ENCODE peak calls at places on chromosomes 12 and 14, in seven cellular contexts. T is breast epithelium, R is HCT116, M is transverse colon, D is suprapubic skin, U is stomach, S is K562. L is an unnamed sample. For H3K9me3, the result is how much of the 10 kb centered on the place peaks cover.

GRCh38 chr12:7137868-7138267 is 7.7 kb downstream of the CLSTN3 start:
- DNase-seq in D (no peak), S (no peak), T (no peak), R (no peak), U (no peak), M (no peak), L (no peak)

GRCh38 chr14:24298892-24299254 is 707 bp downstream of the DHRS1 start:
- DNase-seq in D (no peak), U (no peak), M (no peak), R (peak), T (no peak), S (peak), L (no peak)

GRCh38 chr12:130945793-130946492 is 7.8 kb upstream of the ADGRD1 start:
- DNase-seq in U (no peak), S (no peak), M (no peak), R (no peak), D (no peak), T (no peak), L (no peak)

GRCh38 chr12:53338916-53339315 is 2.8 kb upstream of the SP7 start:
- DNase-seq in R (no peak), D (no peak), S (no peak), T (no peak), U (no peak), M (no peak), L (no peak)

GRCh38 chr14:74739293-74740030 is 23.7 kb upstream of the YLPM1 start:
- DNase-seq in T (no peak), M (no peak), U (no peak), R (no peak), D (no peak), S (no peak), L (no peak)

GRCh38 chr14:54567224-54567633 is 301 bp downstream of the SAMD4A start:
- DNase-seq in S (peak), U (peak), D (peak), M (peak), R (no peak), T (no peak), L (no peak)

GRCh38 chr14:52693004-52693403 is 2.4 kb downstream of the ERO1A start:
- DNase-seq in S (no peak), T (no peak), M (no peak), U (no peak), D (no peak), R (no peak), L (no peak)

GRCh38 chr12:100987552-100988277 is 193.1 kb downstream of the ANO4 start:
- DNase-seq in S (peak), U (no peak), D (no peak), T (no peak), M (no peak), R (peak), L (no peak)

GRCh38 chr12:24256636-24257150 is 307.2 kb upstream of the SOX5 start:
- DNase-seq in R (no peak), U (no peak), D (no peak), T (no peak), M (no peak), S (no peak), L (no peak)

GRCh38 chr12:75709474-75709873 is 198.1 kb upstream of the KRR1 start:
- DNase-seq in D (no peak), U (no peak), R (no peak), M (no peak), T (no peak), S (no peak), L (no peak)

GRCh38 chr14:66403183-66403582 is 83.0 kb upstream of the CCDC196 start:
- DNase-seq in S (no peak), D (no peak), R (no peak), T (no peak), U (no peak), M (no peak), L (no peak)

GRCh38 chr12:26512213-26512612 is 316.8 kb downstream of the SSPN start:
- DNase-seq in U (no peak), M (no peak), T (no peak), S (no peak), D (no peak), R (no peak), L (no peak)

GRCh38 chr12:127515941-127516340 is 751.0 kb upstream of the TMEM132C start:
- DNase-seq in T (no peak), R (no peak), U (no peak), D (no peak), M (no peak), S (no peak), L (no peak)

GRCh38 chr14:62162998-62163589 is 400.9 kb downstream of the SNAPC1 start:
- DNase-seq in S (peak), M (no peak), D (no peak), T (no peak), R (peak), U (no peak), L (no peak)

GRCh38 chr14:24430682-24431568 is 1.2 kb downstream of the KHNYN start:
- DNase-seq in S (peak), U (peak), M (no peak), R (no peak), D (peak), T (no peak), L (no peak)

GRCh38 chr12:67698711-67699603 is 50.4 kb downstream of the DYRK2 start:
- DNase-seq in S (no peak), U (no peak), M (no peak), T (no peak), R (no peak), D (no peak), L (peak)

GRCh38 chr12:54232790-54233189 is 44.0 kb upstream of the SMUG1 start:
- DNase-seq in S (no peak), R (no peak), T (no peak), U (no peak), D (no peak), M (no peak), L (no peak)

GRCh38 chr12:110501378-110501721 is 561 bp downstream of the VPS29 start:
- DNase-seq in U (peak), S (no peak), M (no peak), T (no peak), D (no peak), R (no peak), L (no peak)

GRCh38 chr14:86237733-86238132 is 707.8 kb downstream of the FLRT2 start:
- DNase-seq in R (no peak), S (no peak), D (no peak), U (no peak), M (no peak), T (no peak), L (no peak)

GRCh38 chr12:95114766-95115450 is 41.5 kb upstream of the NR2C1 start:
- DNase-seq in U (no peak), D (no peak), M (no peak), T (no peak), R (no peak), S (no peak), L (no peak)

GRCh38 chr12:18222699-18223098 is 38.6 kb upstream of the PIK3C2G start:
- DNase-seq in M (no peak), U (no peak), S (no peak), R (no peak), T (no peak), D (no peak), L (no peak)

GRCh38 chr14:59870277-59871165 is at the start of gene RTN1:
- DNase-seq in T (peak), S (peak), D (no peak), M (peak), R (no peak), U (peak), L (no peak)

GRCh38 chr12:79358716-79359341 is 331.9 kb downstream of the PAWR start:
- DNase-seq in T (no peak), R (no peak), D (no peak), S (no peak), M (no peak), U (no peak), L (no peak)

GRCh38 chr12:29208935-29209701 is 60.0 kb downstream of the FAR2 start:
- DNase-seq in U (no peak), M (no peak), T (no peak), R (no peak), D (no peak), S (no peak), L (no peak)

GRCh38 chr12:66804555-66804954 is 125.7 kb upstream of the GRIP1 start:
- DNase-seq in T (no peak), S (no peak), R (no peak), M (no peak), D (no peak), U (no peak), L (no peak)

GRCh38 chr14:23061995-23062394 is 4.7 kb upstream of the CDH24 start:
- DNase-seq in U (peak), M (peak), R (peak), S (no peak), T (no peak), D (peak), L (no peak)

GRCh38 chr14:55502746-55503284 is 62.4 kb upstream of the TBPL2 start:
- DNase-seq in M (peak), R (no peak), T (no peak), S (no peak), U (no peak), D (no peak), L (no peak)

GRCh38 chr12:62435337-62436163 is 31.1 kb upstream of the MON2 start:
- DNase-seq in T (no peak), U (peak), M (peak), D (peak), R (no peak), S (no peak), L (no peak)

GRCh38 chr12:123150273-123150803 is 552 bp downstream of the PITPNM2 start:
- DNase-seq in U (no peak), M (peak), S (peak), R (no peak), D (peak), T (no peak), L (no peak)

GRCh38 chr12:27191531-27191930 is 52.6 kb upstream of the STK38L start:
- DNase-seq in T (no peak), S (no peak), D (no peak), U (no peak), M (no peak), R (no peak), L (no peak)

GRCh38 chr12:64610660-64611429 is 550 bp downstream of the RASSF3 start:
- DNase-seq in D (peak), S (peak), M (peak), U (peak), R (no peak), T (no peak), L (no peak)

GRCh38 chr14:64700894-64701293 is 3.3 kb upstream of the PLEKHG3 start:
- DNase-seq in R (no peak), M (no peak), S (no peak), U (no peak), T (no peak), D (no peak), L (no peak)

GRCh38 chr14:62546862-62547474 is 498.3 kb downstream of the KCNH5 start:
- DNase-seq in R (no peak), U (no peak), M (no peak), S (no peak), D (no peak), T (no peak), L (no peak)

GRCh38 chr12:103423061-103423473 is 72.7 kb downstream of the C12orf42 start:
- DNase-seq in M (no peak), D (no peak), S (no peak), T (no peak), U (no peak), R (no peak), L (no peak)

GRCh38 chr12:5785601-5786000 is 159.5 kb downstream of the ANO2 start:
- DNase-seq in T (no peak), U (no peak), M (no peak), D (no peak), R (no peak), S (no peak), L (no peak)

GRCh38 chr12:67222302-67222701 is 46.9 kb upstream of the CAND1 start:
- DNase-seq in R (peak), T (no peak), U (no peak), S (peak), D (no peak), M (no peak), L (no peak)

GRCh38 chr14:71411766-71412165 is 504.5 kb downstream of the PCNX1 start:
- DNase-seq in U (no peak), D (no peak), R (no peak), M (no peak), S (no peak), T (no peak), L (no peak)

GRCh38 chr12:6620885-6621274 is 13.7 kb upstream of the CHD4 start:
- DNase-seq in D (no peak), M (no peak), R (no peak), S (no peak), T (no peak), U (no peak), L (no peak)

GRCh38 chr12:132219323-132219722 is 75.1 kb downstream of the NOC4L start:
- DNase-seq in U (no peak), M (no peak), R (no peak), T (no peak), D (no peak), S (no peak), L (no peak)

GRCh38 chr14:74661726-74662450 is 49.9 kb upstream of the LTBP2 start:
- DNase-seq in M (no peak), T (no peak), R (no peak), D (no peak), S (no peak), U (no peak), L (no peak)

GRCh38 chr12:51323966-51324895 is at the start of gene BIN2:
- DNase-seq in R (no peak), U (peak), T (no peak), S (no peak), D (peak), M (peak), L (no peak)
- TF ChIP-seq POLR2AphosphoS5 in R (no peak), U (no peak), T (no peak), S (no peak), D (no peak), M (no peak), L (no peak)

GRCh38 chr14:104207142-104207845 is 68.9 kb downstream of the KIF26A start:
- DNase-seq in D (no peak), R (no peak), T (no peak), U (no peak), S (no peak), M (no peak), L (no peak)
- H3K9me3 ChIP-seq in D (under half), R (under half), T (under half), U (under half), S (under half), M (under half), L (under half)

GRCh38 chr12:16189849-16190248 is 87.6 kb downstream of the SLC15A5 start:
- DNase-seq in T (no peak), U (no peak), S (no peak), R (no peak), M (no peak), D (no peak), L (no peak)

GRCh38 chr12:16184691-16185090 is 92.8 kb downstream of the SLC15A5 start:
- DNase-seq in R (no peak), M (no peak), S (no peak), U (no peak), T (no peak), D (no peak), L (no peak)

GRCh38 chr12:16187684-16188083 is 89.8 kb downstream of the SLC15A5 start:
- DNase-seq in T (no peak), U (no peak), R (no peak), S (no peak), D (no peak), M (no peak), L (no peak)
- TF ChIP-seq POLR2AphosphoS5 in T (no peak), U (no peak), R (no peak), S (no peak), D (no peak), M (no peak), L (no peak)

GRCh38 chr12:34606749-34607519 is 584.6 kb downstream of the ALG10 start:
- DNase-seq in U (no peak), M (no peak), R (no peak), D (peak), S (no peak), T (peak), L (no peak)

GRCh38 chr12:34605510-34605887 is 583.2 kb downstream of the ALG10 start:
- DNase-seq in U (no peak), R (no peak), T (no peak), S (no peak), M (no peak), D (peak), L (no peak)

GRCh38 chr12:34605955-34606748 is 583.9 kb downstream of the ALG10 start:
- DNase-seq in U (no peak), M (no peak), R (no peak), D (peak), S (no peak), T (no peak), L (no peak)

GRCh38 chr12:34604631-34605509 is 582.6 kb downstream of the ALG10 start:
- DNase-seq in M (no peak), D (peak), U (no peak), T (no peak), R (no peak), S (no peak), L (no peak)

DNA sequence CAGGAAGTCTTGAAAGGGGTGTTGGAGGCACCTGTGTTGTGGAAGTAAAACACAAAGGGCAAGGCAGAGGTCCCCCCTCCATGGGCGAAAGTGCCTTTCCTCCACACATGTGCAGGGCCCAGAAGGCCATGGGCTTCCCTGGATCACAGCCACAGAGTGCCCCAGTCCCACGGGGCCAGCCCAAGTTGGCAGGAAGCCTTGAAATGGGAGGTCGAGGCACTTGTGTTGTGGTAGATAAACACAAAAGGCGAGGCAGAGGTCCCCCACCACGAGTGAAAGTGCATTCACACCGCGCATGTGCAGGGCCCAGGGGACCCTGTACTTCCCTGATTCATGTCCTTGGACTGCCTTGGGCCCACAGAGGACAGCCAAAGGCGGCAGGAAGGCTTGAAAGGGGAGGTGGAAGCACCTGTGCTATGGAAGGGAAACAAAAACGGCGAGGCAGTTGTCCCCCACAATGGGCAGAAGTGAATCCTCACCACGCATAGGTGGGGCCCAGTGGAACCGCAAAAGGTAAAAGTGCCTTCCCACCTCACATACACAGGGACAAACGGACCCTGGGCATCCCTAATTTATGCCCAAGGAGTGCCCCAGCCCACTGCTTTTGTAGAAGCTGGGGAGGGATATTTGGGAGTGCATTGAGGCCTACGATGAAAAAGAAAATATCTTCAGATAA is 585.4 kb downstream of the ALG10 start:
- DNase-seq in S (peak), U (no peak), D (peak), M (no peak), T (no peak), R (no peak), L (no peak)
- H3K9me3 ChIP-seq in S (under half), U (under half), D (under half), M (under half), T (half or more), R (under half), L (under half)

DNA sequence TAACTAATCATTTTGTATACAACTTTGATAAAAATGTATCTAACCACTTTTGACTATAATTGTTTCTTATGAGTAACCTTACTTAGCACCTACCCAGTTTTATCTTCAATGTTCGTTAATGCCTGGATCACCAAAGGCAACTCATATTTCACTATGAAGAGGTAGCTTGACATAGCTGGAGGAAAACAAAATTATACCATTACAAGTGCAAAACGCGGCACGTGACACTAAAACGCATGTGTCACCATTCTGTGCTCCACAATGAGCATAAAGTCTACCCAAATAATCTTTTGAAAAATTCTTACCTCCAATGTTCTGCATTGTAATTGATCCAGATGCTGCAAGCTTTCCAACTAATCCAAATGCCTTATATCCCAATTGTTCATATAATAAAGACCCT is 5.8 kb downstream of the SLC38A2 start:
- DNase-seq in S (no peak), R (no peak), D (no peak), M (no peak), T (no peak), U (no peak), L (no peak)
- TF ChIP-seq POLR2AphosphoS5 in S (no peak), R (no peak), D (no peak), M (no peak), T (no peak), U (no peak), L (no peak)

GRCh38 chr12:30391766-30392366 is 303.8 kb downstream of the IPO8 start:
- DNase-seq in T (no peak), S (no peak), U (no peak), R (no peak), M (no peak), D (no peak), L (no peak)

GRCh38 chr12:30400349-30400748 is 295.3 kb downstream of the IPO8 start:
- DNase-seq in D (no peak), U (no peak), T (no peak), M (no peak), S (peak), R (no peak), L (no peak)

GRCh38 chr12:30399859-30400258 is 295.8 kb downstream of the IPO8 start:
- DNase-seq in T (no peak), U (no peak), R (no peak), D (no peak), M (no peak), S (no peak), L (no peak)

GRCh38 chr12:30396576-30396975 is 299.1 kb downstream of the IPO8 start:
- DNase-seq in R (no peak), T (no peak), S (no peak), D (no peak), M (no peak), U (no peak), L (no peak)

DNA sequence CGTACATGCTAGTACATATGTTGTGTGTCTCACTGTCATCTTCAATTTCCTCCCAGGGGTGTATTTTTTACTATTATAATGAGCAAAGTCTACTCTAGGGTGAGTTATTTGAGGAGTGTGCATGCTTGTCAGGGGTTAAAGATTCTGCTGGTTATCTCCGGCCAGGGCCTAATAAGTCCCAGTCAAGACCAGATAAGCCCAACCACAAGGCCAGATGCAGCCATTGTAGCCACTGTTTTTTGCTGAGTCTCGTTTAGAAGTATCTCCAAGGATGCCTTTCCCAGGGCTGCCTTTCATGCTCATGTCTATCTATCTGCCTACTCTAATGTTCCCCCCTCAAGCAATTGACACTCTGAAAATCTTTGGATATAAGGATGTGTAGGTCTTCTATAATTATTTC is 300.5 kb downstream of the IPO8 start:
- DNase-seq in S (no peak), R (no peak), M (no peak), U (no peak), T (no peak), D (no peak), L (no peak)
- H3K9me3 ChIP-seq in S (under half), R (under half), M (under half), U (under half), T (under half), D (under half), L (under half)

GRCh38 chr12:48813464-48814312 is 4.6 kb upstream of the CACNB3 start:
- DNase-seq in U (no peak), D (no peak), S (no peak), T (no peak), R (no peak), M (no peak), L (no peak)

GRCh38 chr12:48815281-48816110 is 2.8 kb upstream of the CACNB3 start:
- DNase-seq in T (peak), R (peak), D (peak), U (peak), M (peak), S (peak), L (no peak)

GRCh38 chr12:48812389-48812788 is 5.9 kb upstream of the CACNB3 start:
- DNase-seq in R (no peak), T (no peak), S (no peak), M (no peak), U (no peak), D (no peak), L (no peak)

GRCh38 chr12:48816148-48816854 is 2.0 kb upstream of the CACNB3 start:
- DNase-seq in S (no peak), T (no peak), R (no peak), D (no peak), U (peak), M (peak), L (no peak)

GRCh38 chr12:48814313-48815280 is 3.7 kb upstream of the CACNB3 start:
- DNase-seq in S (peak), M (peak), U (peak), R (peak), D (peak), T (peak), L (no peak)
- TF ChIP-seq POLR2AphosphoS5 in S (peak), M (peak), U (peak), R (peak), D (peak), T (peak), L (no peak)

L was measured in SK-N-MC.